ENCODE peak calls at places on chromosomes 4 and X, in eight cellular contexts. V is IMR-90, D is A549, Y is neural progenitor cell, R is ovary, S is left lung, J is mammary epithelial cell, K is stomach. G is an unnamed sample.

GRCh38 chrX:139967300-139967699 is 2.0 kb upstream of the CXorf66 start:
- DNase-seq in Y (peak; percentile 2), D (peak; percentile 32), K (no peak), J (no peak), S (no peak), R (no peak), V (no peak), G (peak; percentile 50)

GRCh38 chr4:146370841-146371240 is 150.9 kb downstream of the SLC10A7 start:
- DNase-seq in R (no peak), K (no peak), Y (no peak), J (no peak), S (no peak), V (peak; percentile 37), D (no peak), G (peak; percentile 17)

GRCh38 chrX:63350551-63350950 is 581 bp downstream of the SPIN4 start:
- DNase-seq in J (peak; percentile 29), D (peak; percentile 23), S (no peak), K (no peak), V (no peak), Y (peak; percentile 30), R (peak; percentile 24), G (peak; percentile 2)

GRCh38 chr4:110197421-110198398 is 705 bp downstream of the ELOVL6 start:
- DNase-seq in R (peak; percentile 48), K (no peak), S (peak; percentile 81), D (peak; percentile 22), V (peak; percentile 39), J (peak; percentile 52), Y (peak; percentile 58), G (peak; percentile 88)

GRCh38 chrX:119481218-119481875 is 13.1 kb downstream of the SLC25A5 start:
- DNase-seq in V (no peak), J (no peak), K (peak; percentile 84), Y (no peak), R (no peak), D (peak; percentile 23), S (no peak), G (no peak)

GRCh38 chrX:120549483-120550452 is 11.0 kb downstream of the CUL4B start:
- DNase-seq in J (peak; percentile 83), K (no peak), R (no peak), Y (no peak), V (peak; percentile 94), D (peak; percentile 88), S (no peak), G (peak; percentile 12)

GRCh38 chrX:40277672-40278071 is 179.9 kb upstream of the BCOR start:
- DNase-seq in J (no peak), D (no peak), Y (no peak), S (no peak), K (no peak), R (no peak), V (no peak), G (no peak)

GRCh38 chr4:156581282-156581681 is 390.3 kb downstream of the PDGFC start:
- DNase-seq in J (no peak), S (no peak), K (no peak), V (no peak), Y (no peak), D (no peak), R (no peak), G (no peak)

GRCh38 chrX:73127700-73128241 is 48.5 kb upstream of the PABPC1L2A start:
- DNase-seq in J (no peak), S (peak; percentile 36), Y (peak; percentile 3), D (peak; percentile 4), V (no peak), K (no peak), R (no peak), G (no peak)

GRCh38 chr4:96465834-96466233 is 625.9 kb downstream of the PDHA2 start:
- DNase-seq in S (no peak), Y (no peak), K (no peak), R (no peak), J (no peak), D (no peak), V (no peak), G (no peak)

GRCh38 chr4:176988226-176988625 is 195.5 kb upstream of the VEGFC start:
- DNase-seq in S (no peak), D (peak; percentile 87), J (peak; percentile 95), V (peak; percentile 99), R (no peak), K (no peak), Y (no peak), G (peak; percentile 54)

DNA sequence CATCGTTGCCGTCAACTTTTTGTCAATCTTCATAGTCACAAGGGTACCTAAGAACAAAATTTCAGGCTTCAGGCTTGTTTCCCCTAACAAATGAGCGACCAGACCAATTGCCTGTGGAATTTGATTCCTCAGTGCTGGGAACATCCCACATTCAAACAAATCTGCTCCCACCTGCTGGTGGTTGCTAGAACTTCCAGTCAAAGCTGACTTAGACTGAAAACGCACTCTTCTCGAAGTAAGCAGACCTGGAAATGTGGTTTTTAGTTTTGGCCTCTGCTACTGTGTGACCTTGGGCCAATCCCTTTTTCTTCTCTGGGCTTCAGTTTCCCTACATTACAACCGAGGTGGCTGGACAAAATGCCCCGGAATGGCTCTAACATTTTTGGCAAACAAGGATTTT is 1.8 kb upstream of the GABRQ start:
- DNase-seq in D (peak; percentile 65), S (no peak), R (no peak), Y (peak; percentile 74), J (peak; percentile 23), K (no peak), V (peak; percentile 50), G (peak; percentile 49)
- TF ChIP-seq CTCF in D (peak; percentile 66), S (peak; percentile 43), R (no peak), Y (peak; percentile 64), J (peak; percentile 60), K (peak; percentile 42), V (peak; percentile 57), G (peak; percentile 61)

DNA sequence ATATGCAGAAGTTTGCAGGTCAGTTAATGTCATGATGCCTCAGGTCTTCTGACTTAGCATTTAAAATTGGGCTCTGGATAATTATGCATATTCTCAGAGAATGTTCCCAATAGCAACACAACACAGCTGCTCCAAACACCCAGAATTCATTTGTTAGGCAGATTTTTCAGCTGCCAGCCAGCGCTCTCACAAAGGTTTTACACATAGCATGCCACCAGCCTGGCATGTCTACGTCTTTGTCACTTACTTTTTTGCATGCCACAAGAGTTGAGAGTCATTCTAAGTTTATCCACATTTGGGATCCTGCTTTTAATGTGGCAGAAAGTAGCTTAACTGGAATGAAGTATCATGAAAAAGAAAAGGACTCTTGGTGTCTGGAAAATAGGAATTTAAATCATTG is 84.9 kb downstream of the LIMCH1 start:
- DNase-seq in V (no peak), Y (no peak), S (no peak), J (no peak), D (no peak), K (no peak), R (no peak), G (no peak)
- H3K4me1 ChIP-seq in V (no peaks in the 10 kb centered on the region), Y (peaks cover 33% of the 10 kb centered on the region), S (no peaks in the 10 kb centered on the region), J (no peaks in the 10 kb centered on the region), D (no peaks in the 10 kb centered on the region), K (no peaks in the 10 kb centered on the region), R (no peaks in the 10 kb centered on the region), G (no peaks in the 10 kb centered on the region)

GRCh38 chrX:9683350-9683749 is 82.3 kb downstream of the GPR143 start:
- DNase-seq in D (no peak), K (no peak), J (no peak), S (no peak), V (no peak), Y (no peak), R (no peak), G (no peak)

GRCh38 chrX:9681011-9681410 is 84.6 kb downstream of the GPR143 start:
- DNase-seq in S (no peak), Y (no peak), K (no peak), D (no peak), J (no peak), V (no peak), R (no peak), G (no peak)

GRCh38 chrX:9682861-9683260 is 82.8 kb downstream of the GPR143 start:
- DNase-seq in Y (no peak), K (no peak), S (no peak), V (no peak), J (no peak), D (no peak), R (no peak), G (no peak)

GRCh38 chrX:9681422-9681821 is 84.2 kb downstream of the GPR143 start:
- DNase-seq in J (no peak), R (no peak), D (no peak), Y (no peak), V (peak; percentile 65), K (no peak), S (no peak), G (no peak)

DNA sequence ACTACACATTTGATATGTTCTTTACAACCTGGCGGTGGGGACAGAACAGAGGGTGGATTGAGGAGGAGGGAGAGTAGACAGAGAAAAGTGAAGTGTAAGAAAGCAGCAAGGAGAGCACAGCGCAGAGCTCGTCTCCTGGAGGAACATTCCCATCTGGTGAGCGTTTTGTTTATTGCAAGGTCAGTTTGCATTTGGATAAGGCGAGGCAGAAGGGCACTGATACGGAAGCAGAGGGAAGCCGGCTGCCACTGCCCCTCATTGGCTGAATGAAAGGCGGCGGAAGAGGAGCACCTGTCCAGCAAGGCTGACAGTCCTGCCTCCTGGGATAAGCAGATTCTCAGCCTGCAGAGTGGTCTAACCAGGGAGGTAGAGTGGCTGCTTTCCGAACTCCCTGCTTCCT is 83.2 kb downstream of the GPR143 start:
- DNase-seq in J (no peak), S (no peak), V (peak; percentile 61), D (no peak), Y (peak; percentile 13), R (no peak), K (no peak), G (no peak)
- TF ChIP-seq CTCF in J (no peak), S (no peak), V (peak; percentile 49), D (no peak), Y (peak; percentile 13), R (no peak), K (peak; percentile 34), G (no peak)

DNA sequence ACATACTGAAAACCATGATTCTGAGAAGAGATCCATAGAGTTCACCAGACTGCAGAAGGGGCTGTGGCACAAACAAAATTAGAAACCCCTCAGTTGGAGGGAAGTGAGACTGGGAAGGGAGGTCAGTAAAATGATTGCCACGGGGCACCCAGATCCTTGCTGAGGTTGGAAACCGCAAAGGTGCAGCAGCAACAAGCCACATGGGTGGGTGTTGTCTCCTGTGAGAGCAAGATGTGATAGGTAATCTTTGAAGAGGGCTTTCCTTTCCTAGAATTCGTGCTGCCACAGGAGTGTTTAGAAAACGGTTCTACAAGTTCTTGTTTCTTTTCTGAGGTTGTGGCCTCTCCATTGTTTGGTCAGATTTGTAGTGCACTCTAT is 85.5 kb downstream of the NFKB1 start:
- DNase-seq in D (no peak), S (no peak), V (no peak), R (no peak), K (no peak), Y (no peak), J (no peak), G (no peak)
- H3K4me1 ChIP-seq in D (no peaks in the 10 kb centered on the region), S (no peaks in the 10 kb centered on the region), V (no peaks in the 10 kb centered on the region), R (no peaks in the 10 kb centered on the region), K (no peaks in the 10 kb centered on the region), Y (no peaks in the 10 kb centered on the region), J (peaks cover 21% of the 10 kb centered on the region), G (no peaks in the 10 kb centered on the region)

DNA sequence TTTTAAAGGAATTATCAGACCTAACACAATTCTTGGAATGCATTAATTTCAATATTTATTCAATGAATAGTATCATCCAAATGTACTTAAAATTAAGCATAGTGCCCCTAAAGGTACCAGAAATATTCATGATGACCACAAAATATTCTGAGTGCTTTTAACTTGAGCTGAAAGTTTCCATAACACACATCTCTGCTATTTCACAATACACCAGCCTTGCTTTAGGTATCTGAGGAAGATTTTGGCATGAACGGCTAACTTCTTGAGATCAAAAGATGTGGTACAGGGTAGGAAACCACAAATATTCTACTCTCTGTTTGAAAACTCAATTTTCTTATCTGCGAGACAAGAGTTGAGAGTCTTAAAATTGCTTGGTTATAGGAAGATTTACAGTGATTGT is 538.3 kb upstream of the PCDH7 start:
- DNase-seq in Y (no peak), R (no peak), V (no peak), D (no peak), S (no peak), J (no peak), K (no peak), G (no peak)
- TF ChIP-seq CTCF in Y (no peak), R (no peak), V (no peak), D (no peak), S (no peak), J (no peak), K (no peak), G (no peak)